ENCODE peak calls at places on chromosomes 4 and X, in ten cellular contexts. One of them, this sample, is unnamed.

GRCh38 chr4:120692964-120693363 is 229.6 kb downstream of the PRDM5 start:
- DNase-seq in lower leg skin: no peak
- DNase-seq in hepatocyte: peak
- DNase-seq in CD4-positive, alpha-beta T cell: no peak
- DNase-seq in OCI-LY7: no peak
- DNase-seq in epithelial cell of esophagus: peak
- DNase-seq in mucosa of descending colon: no peak
- DNase-seq in HepG2: peak
- DNase-seq in foreskin fibroblast: peak
- DNase-seq in cardiac fibroblast: peak
- DNase-seq in this sample: peak

GRCh38 chr4:40454816-40455215 is 119.7 kb downstream of the CHRNA9 start:
- DNase-seq in lower leg skin: no peak
- DNase-seq in hepatocyte: no peak
- DNase-seq in CD4-positive, alpha-beta T cell: no peak
- DNase-seq in OCI-LY7: no peak
- DNase-seq in epithelial cell of esophagus: no peak
- DNase-seq in mucosa of descending colon: no peak
- DNase-seq in HepG2: peak
- DNase-seq in foreskin fibroblast: no peak
- DNase-seq in cardiac fibroblast: no peak
- DNase-seq in this sample: no peak

GRCh38 chrX:107659768-107660167 is 31.5 kb downstream of the PRPS1 start:
- DNase-seq in lower leg skin: no peak
- DNase-seq in hepatocyte: peak
- DNase-seq in CD4-positive, alpha-beta T cell: no peak
- DNase-seq in OCI-LY7: peak
- DNase-seq in epithelial cell of esophagus: peak
- DNase-seq in mucosa of descending colon: no peak
- DNase-seq in HepG2: peak
- DNase-seq in foreskin fibroblast: peak
- DNase-seq in cardiac fibroblast: peak
- DNase-seq in this sample: no peak

GRCh38 chr4:147968641-147969040 is 236.8 kb downstream of the ARHGAP10 start:
- DNase-seq in lower leg skin: no peak
- DNase-seq in hepatocyte: no peak
- DNase-seq in CD4-positive, alpha-beta T cell: no peak
- DNase-seq in OCI-LY7: no peak
- DNase-seq in epithelial cell of esophagus: no peak
- DNase-seq in mucosa of descending colon: no peak
- DNase-seq in HepG2: no peak
- DNase-seq in foreskin fibroblast: no peak
- DNase-seq in cardiac fibroblast: peak
- DNase-seq in this sample: no peak

GRCh38 chrX:97531824-97532223 is 648.1 kb downstream of the RPA4 start:
- DNase-seq in lower leg skin: no peak
- DNase-seq in hepatocyte: no peak
- DNase-seq in CD4-positive, alpha-beta T cell: no peak
- DNase-seq in OCI-LY7: no peak
- DNase-seq in epithelial cell of esophagus: no peak
- DNase-seq in mucosa of descending colon: no peak
- DNase-seq in HepG2: no peak
- DNase-seq in foreskin fibroblast: no peak
- DNase-seq in cardiac fibroblast: no peak
- DNase-seq in this sample: no peak

GRCh38 chr4:10529256-10529890 is 72.1 kb upstream of the ZNF518B start:
- DNase-seq in lower leg skin: no peak
- DNase-seq in hepatocyte: peak
- DNase-seq in CD4-positive, alpha-beta T cell: no peak
- DNase-seq in OCI-LY7: no peak
- DNase-seq in epithelial cell of esophagus: peak
- DNase-seq in mucosa of descending colon: no peak
- DNase-seq in HepG2: no peak
- DNase-seq in foreskin fibroblast: no peak
- DNase-seq in cardiac fibroblast: peak
- DNase-seq in this sample: no peak

GRCh38 chr4:114087596-114088230 is 108.3 kb upstream of the ARSJ start:
- DNase-seq in lower leg skin: no peak
- DNase-seq in hepatocyte: no peak
- DNase-seq in CD4-positive, alpha-beta T cell: no peak
- DNase-seq in OCI-LY7: no peak
- DNase-seq in epithelial cell of esophagus: no peak
- DNase-seq in mucosa of descending colon: no peak
- DNase-seq in HepG2: no peak
- DNase-seq in foreskin fibroblast: peak
- DNase-seq in cardiac fibroblast: peak
- DNase-seq in this sample: peak

GRCh38 chrX:31233941-31234496 is 162.2 kb upstream of the FTHL17 start:
- DNase-seq in lower leg skin: no peak
- DNase-seq in hepatocyte: no peak
- DNase-seq in CD4-positive, alpha-beta T cell: no peak
- DNase-seq in OCI-LY7: peak
- DNase-seq in epithelial cell of esophagus: peak
- DNase-seq in mucosa of descending colon: no peak
- DNase-seq in HepG2: no peak
- DNase-seq in foreskin fibroblast: no peak
- DNase-seq in cardiac fibroblast: no peak
- DNase-seq in this sample: no peak

GRCh38 chr4:106329027-106329618 is 12.8 kb downstream of the AIMP1 start:
- DNase-seq in lower leg skin: no peak
- DNase-seq in hepatocyte: peak
- DNase-seq in CD4-positive, alpha-beta T cell: no peak
- DNase-seq in OCI-LY7: peak
- DNase-seq in epithelial cell of esophagus: peak
- DNase-seq in mucosa of descending colon: no peak
- DNase-seq in HepG2: peak
- DNase-seq in foreskin fibroblast: peak
- DNase-seq in cardiac fibroblast: peak
- DNase-seq in this sample: no peak

GRCh38 chr4:156972370-156972980 is 876 bp upstream of the PDGFC start:
- DNase-seq in lower leg skin: no peak
- DNase-seq in hepatocyte: peak
- DNase-seq in CD4-positive, alpha-beta T cell: no peak
- DNase-seq in OCI-LY7: no peak
- DNase-seq in epithelial cell of esophagus: peak
- DNase-seq in mucosa of descending colon: no peak
- DNase-seq in HepG2: no peak
- DNase-seq in foreskin fibroblast: no peak
- DNase-seq in cardiac fibroblast: no peak
- DNase-seq in this sample: no peak

DNA sequence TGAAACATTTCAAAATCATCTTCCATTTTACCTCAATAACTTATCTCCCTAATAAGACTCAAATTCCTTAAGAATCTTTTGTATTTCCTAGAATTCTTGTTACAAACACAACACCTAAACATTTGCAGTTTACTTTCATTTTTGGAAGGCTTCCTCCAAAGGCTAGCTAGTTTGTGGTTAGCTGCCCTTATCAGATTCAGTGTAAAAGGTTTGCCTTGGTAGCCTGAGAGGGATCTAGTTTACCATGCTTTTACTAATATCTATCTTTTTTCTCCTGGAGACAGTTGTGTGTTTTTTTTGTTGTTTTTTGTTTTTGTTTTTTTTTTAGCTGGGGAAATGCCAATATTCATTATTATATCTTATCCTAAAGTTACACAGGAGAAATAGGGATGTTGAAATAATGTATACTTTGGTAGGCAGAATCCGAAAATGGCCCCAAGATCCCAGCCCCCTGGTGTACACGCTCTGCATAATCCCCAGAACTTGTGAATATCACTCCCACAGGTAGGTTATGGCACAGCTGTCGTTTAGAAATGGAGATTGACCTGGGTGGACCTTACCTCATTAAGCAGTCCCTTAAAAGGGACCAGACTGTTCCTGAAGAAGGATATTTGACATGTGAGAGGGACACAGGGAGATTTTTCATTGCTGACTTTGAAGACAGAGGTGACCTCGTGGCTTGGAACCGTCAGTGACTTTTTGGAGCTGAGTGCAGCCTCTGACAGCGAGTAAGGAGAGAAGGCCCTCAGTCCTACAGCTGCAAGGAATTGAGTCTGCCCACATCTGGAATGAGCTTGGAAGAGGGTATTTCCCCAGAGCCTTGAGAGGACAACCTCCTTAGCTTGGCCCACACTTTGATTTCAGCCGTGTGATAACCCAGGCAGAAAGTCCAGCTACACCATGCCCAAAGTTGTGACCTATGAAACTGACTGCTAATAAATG is 33.4 kb downstream of the SEPTIN11 start:
- DNase-seq in lower leg skin: no peak
- DNase-seq in hepatocyte: no peak
- DNase-seq in CD4-positive, alpha-beta T cell: no peak
- DNase-seq in OCI-LY7: no peak
- DNase-seq in epithelial cell of esophagus: no peak
- DNase-seq in mucosa of descending colon: no peak
- DNase-seq in HepG2: peak
- DNase-seq in foreskin fibroblast: no peak
- DNase-seq in cardiac fibroblast: no peak
- DNase-seq in this sample: no peak
- TF ChIP-seq CTCF in lower leg skin: no peak
- TF ChIP-seq CTCF in hepatocyte: no peak
- TF ChIP-seq CTCF in CD4-positive, alpha-beta T cell: no peak
- TF ChIP-seq CTCF in OCI-LY7: no peak
- TF ChIP-seq CTCF in epithelial cell of esophagus: peak
- TF ChIP-seq CTCF in mucosa of descending colon: no peak
- TF ChIP-seq CTCF in HepG2: no peak
- TF ChIP-seq CTCF in foreskin fibroblast: no peak
- TF ChIP-seq CTCF in cardiac fibroblast: peak
- TF ChIP-seq CTCF in this sample: peak

GRCh38 chrX:154315416-154315815 is 19.8 kb downstream of the TKTL1 start:
- DNase-seq in lower leg skin: no peak
- DNase-seq in hepatocyte: no peak
- DNase-seq in CD4-positive, alpha-beta T cell: no peak
- DNase-seq in OCI-LY7: no peak
- DNase-seq in epithelial cell of esophagus: no peak
- DNase-seq in mucosa of descending colon: no peak
- DNase-seq in HepG2: no peak
- DNase-seq in foreskin fibroblast: no peak
- DNase-seq in cardiac fibroblast: no peak
- DNase-seq in this sample: no peak

GRCh38 chrX:154321152-154321551 is 25.6 kb downstream of the TKTL1 start:
- DNase-seq in lower leg skin: no peak
- DNase-seq in hepatocyte: no peak
- DNase-seq in CD4-positive, alpha-beta T cell: no peak
- DNase-seq in OCI-LY7: peak
- DNase-seq in epithelial cell of esophagus: no peak
- DNase-seq in mucosa of descending colon: no peak
- DNase-seq in HepG2: no peak
- DNase-seq in foreskin fibroblast: no peak
- DNase-seq in cardiac fibroblast: no peak
- DNase-seq in this sample: no peak

GRCh38 chrX:154321624-154322023 is 26.0 kb downstream of the TKTL1 start:
- DNase-seq in lower leg skin: no peak
- DNase-seq in hepatocyte: no peak
- DNase-seq in CD4-positive, alpha-beta T cell: no peak
- DNase-seq in OCI-LY7: peak
- DNase-seq in epithelial cell of esophagus: no peak
- DNase-seq in mucosa of descending colon: peak
- DNase-seq in HepG2: peak
- DNase-seq in foreskin fibroblast: peak
- DNase-seq in cardiac fibroblast: no peak
- DNase-seq in this sample: no peak

GRCh38 chrX:154320406-154320805 is 24.8 kb downstream of the TKTL1 start:
- DNase-seq in lower leg skin: no peak
- DNase-seq in hepatocyte: no peak
- DNase-seq in CD4-positive, alpha-beta T cell: no peak
- DNase-seq in OCI-LY7: no peak
- DNase-seq in epithelial cell of esophagus: no peak
- DNase-seq in mucosa of descending colon: no peak
- DNase-seq in HepG2: no peak
- DNase-seq in foreskin fibroblast: no peak
- DNase-seq in cardiac fibroblast: no peak
- DNase-seq in this sample: no peak

DNA sequence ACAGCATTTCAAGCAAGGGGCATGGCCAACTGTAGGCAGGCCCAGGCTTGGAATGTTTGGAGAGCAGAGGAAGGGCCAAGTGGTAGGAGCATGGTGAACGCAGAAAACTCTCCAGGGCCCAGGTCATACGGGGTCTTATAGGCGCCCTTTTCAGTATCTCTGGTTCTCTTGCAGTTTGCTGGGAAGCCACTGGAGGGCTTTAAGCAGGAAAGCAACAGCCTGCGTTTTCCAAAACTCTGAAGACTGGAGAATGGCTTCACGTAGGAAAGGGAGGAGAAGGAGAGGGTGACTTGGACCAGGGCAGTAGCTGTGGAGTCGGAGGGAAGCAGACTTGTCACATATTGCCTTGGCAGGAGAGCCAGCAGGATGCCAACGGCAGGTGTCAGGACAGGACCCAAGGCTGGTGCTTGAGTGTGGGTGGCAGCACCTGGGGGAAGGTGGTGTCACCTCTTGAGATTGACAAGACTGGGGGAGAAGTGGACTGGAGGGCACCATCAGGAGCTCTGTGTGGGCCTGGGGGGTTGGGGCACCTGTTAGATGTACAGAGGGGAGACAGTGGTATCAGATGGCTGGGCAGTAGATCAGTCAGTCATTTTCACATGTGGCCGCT is 21.9 kb downstream of the TKTL1 start:
- DNase-seq in lower leg skin: no peak
- DNase-seq in hepatocyte: peak
- DNase-seq in CD4-positive, alpha-beta T cell: no peak
- DNase-seq in OCI-LY7: peak
- DNase-seq in epithelial cell of esophagus: peak
- DNase-seq in mucosa of descending colon: no peak
- DNase-seq in HepG2: no peak
- DNase-seq in foreskin fibroblast: no peak
- DNase-seq in cardiac fibroblast: peak
- DNase-seq in this sample: no peak
- TF ChIP-seq CTCF in lower leg skin: no peak
- TF ChIP-seq CTCF in hepatocyte: peak
- TF ChIP-seq CTCF in CD4-positive, alpha-beta T cell: peak
- TF ChIP-seq CTCF in OCI-LY7: peak
- TF ChIP-seq CTCF in epithelial cell of esophagus: peak
- TF ChIP-seq CTCF in mucosa of descending colon: no peak
- TF ChIP-seq CTCF in HepG2: peak
- TF ChIP-seq CTCF in foreskin fibroblast: peak
- TF ChIP-seq CTCF in cardiac fibroblast: peak
- TF ChIP-seq CTCF in this sample: peak

GRCh38 chrX:69025802-69026301 is 139.4 kb downstream of the PJA1 start:
- DNase-seq in lower leg skin: no peak
- DNase-seq in hepatocyte: no peak
- DNase-seq in CD4-positive, alpha-beta T cell: no peak
- DNase-seq in OCI-LY7: no peak
- DNase-seq in epithelial cell of esophagus: peak
- DNase-seq in mucosa of descending colon: no peak
- DNase-seq in HepG2: no peak
- DNase-seq in foreskin fibroblast: no peak
- DNase-seq in cardiac fibroblast: peak
- DNase-seq in this sample: no peak
- TF ChIP-seq CTCF in lower leg skin: no peak
- TF ChIP-seq CTCF in hepatocyte: no peak
- TF ChIP-seq CTCF in CD4-positive, alpha-beta T cell: no peak
- TF ChIP-seq CTCF in OCI-LY7: no peak
- TF ChIP-seq CTCF in epithelial cell of esophagus: peak
- TF ChIP-seq CTCF in mucosa of descending colon: no peak
- TF ChIP-seq CTCF in HepG2: no peak
- TF ChIP-seq CTCF in foreskin fibroblast: no peak
- TF ChIP-seq CTCF in cardiac fibroblast: no peak
- TF ChIP-seq CTCF in this sample: no peak

DNA sequence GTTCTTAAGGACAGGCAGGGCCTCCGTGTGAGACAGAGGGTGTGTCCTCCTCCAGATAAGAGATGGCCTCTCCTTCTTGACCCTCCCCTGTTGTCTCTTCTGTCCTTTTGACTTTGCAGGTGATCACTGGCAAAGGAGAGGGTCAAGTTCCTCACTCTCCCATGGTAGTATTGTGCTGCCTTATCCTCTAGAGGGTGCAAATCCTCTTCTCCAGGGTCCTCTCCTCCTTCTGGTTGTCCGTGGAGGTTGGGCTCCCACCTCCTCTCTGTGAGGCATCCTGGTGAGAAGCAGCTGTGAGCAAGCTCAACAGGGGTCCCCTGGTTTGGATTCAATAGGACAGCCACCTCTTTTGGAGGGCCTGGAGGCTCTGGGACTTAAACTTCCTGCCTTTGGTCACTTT is 44.8 kb downstream of the ZNF182 start:
- DNase-seq in lower leg skin: no peak
- DNase-seq in hepatocyte: peak
- DNase-seq in CD4-positive, alpha-beta T cell: no peak
- DNase-seq in OCI-LY7: peak
- DNase-seq in epithelial cell of esophagus: peak
- DNase-seq in mucosa of descending colon: no peak
- DNase-seq in HepG2: peak
- DNase-seq in foreskin fibroblast: no peak
- DNase-seq in cardiac fibroblast: peak
- DNase-seq in this sample: no peak
- TF ChIP-seq CTCF in lower leg skin: no peak
- TF ChIP-seq CTCF in hepatocyte: peak
- TF ChIP-seq CTCF in CD4-positive, alpha-beta T cell: peak
- TF ChIP-seq CTCF in OCI-LY7: peak
- TF ChIP-seq CTCF in epithelial cell of esophagus: no peak
- TF ChIP-seq CTCF in mucosa of descending colon: no peak
- TF ChIP-seq CTCF in HepG2: peak
- TF ChIP-seq CTCF in foreskin fibroblast: no peak
- TF ChIP-seq CTCF in cardiac fibroblast: peak
- TF ChIP-seq CTCF in this sample: no peak